ENCODE peak calls at places on chromosomes 6 and 20, in ten cellular contexts. R, L, V, J, Z, B, E, D, F and C are unnamed samples.

GRCh38 chr6:40417031-40417430 is 170.1 kb downstream of the LRFN2 start:
- DNase-seq in R (no peak), L (no peak), V (peak; percentile 73), J (no peak), Z (peak; percentile 69), B (no peak), E (no peak), D (no peak), F (no peak), C (no peak)

GRCh38 chr20:33401922-33402369 is 627 bp upstream of the CDK5RAP1 start:
- DNase-seq in R (peak; percentile 55), L (no peak), V (no peak), J (no peak), Z (no peak), B (no peak), E (peak; percentile 18), D (no peak), F (no peak), C (no peak)

GRCh38 chr6:169839898-169840631 is 88.6 kb downstream of the ERMARD start:
- DNase-seq in R (no peak), L (peak; percentile 55), V (no peak), J (no peak), Z (no peak), B (no peak), E (no peak), D (no peak), F (no peak), C (no peak)

GRCh38 chr6:112253505-112253841 is 894 bp downstream of the LAMA4 start:
- DNase-seq in R (no peak), L (no peak), V (no peak), J (no peak), Z (no peak), B (no peak), E (no peak), D (no peak), F (peak; percentile 8), C (no peak)

GRCh38 chr6:106279179-106279578 is 46.4 kb downstream of the ATG5 start:
- DNase-seq in R (no peak), L (no peak), V (no peak), J (no peak), Z (no peak), B (peak; percentile 14), E (peak; percentile 74), D (no peak), F (no peak), C (no peak)

GRCh38 chr6:82208914-82209313 is 38.6 kb downstream of the IBTK start:
- DNase-seq in R (no peak), L (no peak), V (no peak), J (no peak), Z (no peak), B (no peak), E (no peak), D (no peak), F (no peak), C (no peak)

GRCh38 chr6:11356404-11357155 is 124.1 kb upstream of the NEDD9 start:
- DNase-seq in R (no peak), L (no peak), V (no peak), J (no peak), Z (no peak), B (peak; percentile 58), E (no peak), D (no peak), F (no peak), C (no peak)

GRCh38 chr20:4871486-4871885 is 129.8 kb downstream of the SLC23A2 start:
- DNase-seq in R (no peak), L (no peak), V (no peak), J (no peak), Z (no peak), B (no peak), E (no peak), D (no peak), F (no peak), C (no peak)

GRCh38 chr6:168284187-168284586 is 35.4 kb downstream of the DACT2 start:
- DNase-seq in R (no peak), L (no peak), V (peak; percentile 14), J (no peak), Z (no peak), B (no peak), E (no peak), D (no peak), F (no peak), C (no peak)

GRCh38 chr20:34824026-34824860 is 1.2 kb downstream of the NCOA6 start:
- DNase-seq in R (peak; percentile 86), L (no peak), V (no peak), J (peak; percentile 47), Z (peak; percentile 63), B (peak; percentile 54), E (peak; percentile 46), D (peak; percentile 73), F (peak; percentile 86), C (no peak)

GRCh38 chr20:33554914-33555420 is 65.1 kb downstream of the CBFA2T2 start:
- DNase-seq in R (peak; percentile 92), L (no peak), V (no peak), J (no peak), Z (no peak), B (peak; percentile 91), E (peak; percentile 77), D (no peak), F (peak; percentile 54), C (no peak)

GRCh38 chr6:122381494-122382083 is 17.9 kb upstream of the HSF2 start:
- DNase-seq in R (peak; percentile 78), L (no peak), V (peak; percentile 60), J (peak; percentile 47), Z (peak; percentile 56), B (peak; percentile 86), E (peak; percentile 81), D (no peak), F (peak; percentile 70), C (no peak)

GRCh38 chr20:36320261-36320897 is 14.2 kb downstream of the DLGAP4 start:
- DNase-seq in R (no peak), L (no peak), V (no peak), J (no peak), Z (peak; percentile 35), B (no peak), E (no peak), D (no peak), F (no peak), C (no peak)

GRCh38 chr6:9140181-9140580 is 704.8 kb upstream of the SLC35B3 start:
- DNase-seq in R (no peak), L (no peak), V (no peak), J (peak; percentile 40), Z (peak; percentile 53), B (no peak), E (no peak), D (peak; percentile 71), F (peak; percentile 91), C (no peak)

GRCh38 chr20:62550087-62550565 is 74.3 kb upstream of the GATA5 start:
- DNase-seq in R (no peak), L (peak; percentile 87), V (no peak), J (peak; percentile 57), Z (peak; percentile 95), B (no peak), E (no peak), D (no peak), F (no peak), C (no peak)

GRCh38 chr6:134172020-134172766 is 119.8 kb upstream of the SLC2A12 start:
- DNase-seq in R (no peak), L (no peak), V (no peak), J (no peak), Z (no peak), B (peak; percentile 56), E (peak; percentile 15), D (no peak), F (no peak), C (no peak)
- H3K4me3 ChIP-seq in R (no peak overlapping the region), L (peak overlapping the region; percentile 96), V (peak overlapping the region; percentile 67), J (peak overlapping the region; percentile 86), Z (peak overlapping the region; percentile 90), B (peak overlapping the region; percentile 69), E (peak overlapping the region; percentile 70), D (peak overlapping the region; percentile 91), F (peak overlapping the region; percentile 87), C (peak overlapping the region; percentile 90)

DNA sequence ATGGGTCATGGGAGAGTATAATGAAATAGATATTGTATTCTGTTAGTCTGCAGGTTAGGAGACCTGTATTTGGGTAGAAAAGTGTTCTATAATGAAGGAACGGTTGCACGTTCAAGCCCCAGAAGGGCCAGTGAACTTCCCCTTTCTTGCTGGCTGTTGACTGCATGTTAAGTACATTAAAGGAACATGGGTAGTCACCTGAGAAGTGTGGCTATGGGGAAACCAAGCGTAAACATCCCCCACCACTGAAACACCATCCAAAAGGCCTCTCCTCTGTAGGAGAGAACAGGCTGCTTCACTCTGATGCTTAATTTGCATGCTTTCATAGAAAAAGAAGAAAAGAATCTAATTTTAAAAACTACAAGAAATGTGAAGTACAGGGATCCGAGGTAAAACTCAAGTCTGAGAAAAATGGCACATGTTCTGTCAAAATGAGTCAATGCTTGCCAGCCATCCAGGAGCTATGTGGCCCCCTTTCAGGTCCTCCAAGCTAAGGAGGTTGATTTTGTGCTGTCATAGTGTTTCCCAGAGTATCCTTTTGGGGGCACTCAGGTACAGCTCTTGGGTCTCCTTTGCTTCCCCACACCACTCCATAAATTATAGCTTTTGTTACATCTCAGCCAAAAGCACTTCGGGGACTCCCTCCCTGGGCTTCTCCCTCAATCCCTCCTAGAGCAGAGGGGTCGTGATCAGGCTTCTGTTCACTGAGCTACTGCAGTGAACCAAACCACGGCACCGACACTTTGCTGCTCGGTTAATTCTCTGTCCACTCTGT is 283.7 kb upstream of the AGPAT4 start:
- DNase-seq in R (no peak), L (no peak), V (no peak), J (no peak), Z (no peak), B (no peak), E (no peak), D (no peak), F (no peak), C (no peak)
- TF ChIP-seq CTCF in R (peak; percentile 10), L (no peak), V (no peak), J (no peak), Z (no peak), B (no peak), E (no peak), D (no peak), F (no peak), C (no peak)

GRCh38 chr20:2217857-2218529 is 77.8 kb upstream of the TGM3 start:
- DNase-seq in R (peak; percentile 73), L (no peak), V (no peak), J (no peak), Z (no peak), B (no peak), E (no peak), D (no peak), F (no peak), C (no peak)
- H3K4me3 ChIP-seq in R (no peak overlapping the region), L (no peak overlapping the region), V (no peak overlapping the region), J (no peak overlapping the region), Z (no peak overlapping the region), B (no peak overlapping the region), E (no peak overlapping the region), D (no peak overlapping the region), F (no peak overlapping the region), C (no peak overlapping the region)

DNA sequence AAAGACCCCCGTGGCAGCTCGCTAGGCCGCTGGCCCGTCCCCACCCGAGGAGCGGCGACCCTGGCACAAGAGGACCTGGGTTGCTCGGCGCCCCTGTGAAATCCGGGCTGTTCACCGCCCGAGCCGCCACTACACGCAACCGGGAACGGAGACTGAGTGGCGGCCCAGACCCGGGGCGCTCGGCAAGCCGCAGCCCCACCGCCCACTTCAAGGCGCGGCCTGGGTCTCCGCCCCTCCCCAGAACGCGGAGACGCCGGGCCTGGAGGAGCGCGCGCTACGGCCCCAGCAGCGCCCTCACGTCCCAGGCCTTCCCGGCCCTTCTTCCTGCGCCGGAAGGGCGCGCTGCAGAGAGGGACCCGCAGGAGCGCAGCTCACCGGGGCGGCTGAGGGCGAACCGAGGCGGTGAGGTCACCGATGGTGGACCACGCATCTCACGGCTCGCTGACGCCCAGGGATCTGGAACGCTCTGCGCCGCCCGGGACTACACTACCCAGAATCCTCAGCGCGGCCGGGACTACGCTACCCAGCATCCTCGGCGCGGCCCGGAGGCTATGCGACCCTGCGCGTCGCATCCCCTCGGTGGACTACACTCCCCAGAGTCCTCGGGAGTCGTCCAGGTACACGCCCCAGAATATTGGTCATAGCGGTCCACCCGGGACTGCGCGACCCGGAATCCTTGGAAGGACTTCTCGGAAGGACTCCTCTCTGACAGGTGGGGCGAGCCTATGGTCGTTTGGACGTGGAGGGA is at the start of gene ZNF337:
- DNase-seq in R (peak; percentile 97), L (peak; percentile 97), V (peak; percentile 95), J (peak; percentile 96), Z (peak; percentile 97), B (peak; percentile 96), E (peak; percentile 92), D (peak; percentile 96), F (peak; percentile 96), C (peak; percentile 90)
- TF ChIP-seq CTCF in R (peak; percentile 6), L (peak; percentile 39), V (no peak), J (no peak), Z (peak; percentile 21), B (no peak), E (peak; percentile 10), D (peak; percentile 3), F (peak; percentile 23), C (no peak)